ENCODE peak calls at places on chromosomes 2 and 18, in nine cellular contexts. One of them, this sample, is unnamed.
A peak's percentile ranks its signal among the peaks of the same experiment; 100 is the strongest.

GRCh38 chr18:70659026-70659726 is 370.3 kb downstream of the SOCS6 start:
- DNase-seq in brain microvascular endothelial cell: peak; percentile 73
- DNase-seq in sciatic nerve: no peak
- DNase-seq in progenitor cell of endocrine pancreas: no peak
- DNase-seq in fibroblast of lung: no peak
- DNase-seq in CD4-positive, alpha-beta T cell: peak; percentile 49
- DNase-seq in bronchial epithelial cell: no peak
- DNase-seq in GM04503: no peak
- DNase-seq in T-helper 2 cell: peak; percentile 22
- DNase-seq in this sample: peak; percentile 56

GRCh38 chr2:162234620-162235462 is 8.4 kb downstream of the FAP start:
- DNase-seq in brain microvascular endothelial cell: no peak
- DNase-seq in sciatic nerve: no peak
- DNase-seq in progenitor cell of endocrine pancreas: no peak
- DNase-seq in fibroblast of lung: no peak
- DNase-seq in CD4-positive, alpha-beta T cell: no peak
- DNase-seq in bronchial epithelial cell: no peak
- DNase-seq in GM04503: no peak
- DNase-seq in T-helper 2 cell: no peak
- DNase-seq in this sample: no peak

GRCh38 chr2:1055014-1055595 is 104.5 kb downstream of the SNTG2 start:
- DNase-seq in brain microvascular endothelial cell: peak; percentile 88
- DNase-seq in sciatic nerve: no peak
- DNase-seq in progenitor cell of endocrine pancreas: no peak
- DNase-seq in fibroblast of lung: peak; percentile 51
- DNase-seq in CD4-positive, alpha-beta T cell: no peak
- DNase-seq in bronchial epithelial cell: peak; percentile 49
- DNase-seq in GM04503: peak; percentile 65
- DNase-seq in T-helper 2 cell: no peak
- DNase-seq in this sample: no peak

GRCh38 chr2:119760876-119761275 is 1.2 kb downstream of the PTPN4 start:
- DNase-seq in brain microvascular endothelial cell: no peak
- DNase-seq in sciatic nerve: no peak
- DNase-seq in progenitor cell of endocrine pancreas: no peak
- DNase-seq in fibroblast of lung: peak; percentile 66
- DNase-seq in CD4-positive, alpha-beta T cell: no peak
- DNase-seq in bronchial epithelial cell: peak; percentile 49
- DNase-seq in GM04503: no peak
- DNase-seq in T-helper 2 cell: no peak
- DNase-seq in this sample: peak; percentile 18

GRCh38 chr2:68251855-68252406 is 401 bp downstream of the PPP3R1 start:
- DNase-seq in brain microvascular endothelial cell: no peak
- DNase-seq in sciatic nerve: peak; percentile 72
- DNase-seq in progenitor cell of endocrine pancreas: peak; percentile 34
- DNase-seq in fibroblast of lung: no peak
- DNase-seq in CD4-positive, alpha-beta T cell: peak; percentile 33
- DNase-seq in bronchial epithelial cell: no peak
- DNase-seq in GM04503: no peak
- DNase-seq in T-helper 2 cell: peak; percentile 41
- DNase-seq in this sample: no peak

GRCh38 chr2:216083464-216084279 is 2.0 kb downstream of the TMEM169 start:
- DNase-seq in brain microvascular endothelial cell: peak; percentile 38
- DNase-seq in sciatic nerve: no peak
- DNase-seq in progenitor cell of endocrine pancreas: no peak
- DNase-seq in fibroblast of lung: peak; percentile 31
- DNase-seq in CD4-positive, alpha-beta T cell: no peak
- DNase-seq in bronchial epithelial cell: no peak
- DNase-seq in GM04503: no peak
- DNase-seq in T-helper 2 cell: no peak
- DNase-seq in this sample: peak; percentile 28

GRCh38 chr2:180790891-180791290 is 189.5 kb upstream of the UBE2E3 start:
- DNase-seq in brain microvascular endothelial cell: no peak
- DNase-seq in sciatic nerve: no peak
- DNase-seq in progenitor cell of endocrine pancreas: no peak
- DNase-seq in fibroblast of lung: peak; percentile 79
- DNase-seq in CD4-positive, alpha-beta T cell: no peak
- DNase-seq in bronchial epithelial cell: peak; percentile 22
- DNase-seq in GM04503: no peak
- DNase-seq in T-helper 2 cell: no peak
- DNase-seq in this sample: no peak

GRCh38 chr18:64082054-64082453 is 66.8 kb downstream of the LINC00305 start:
- DNase-seq in brain microvascular endothelial cell: no peak
- DNase-seq in sciatic nerve: no peak
- DNase-seq in progenitor cell of endocrine pancreas: no peak
- DNase-seq in fibroblast of lung: no peak
- DNase-seq in CD4-positive, alpha-beta T cell: no peak
- DNase-seq in bronchial epithelial cell: no peak
- DNase-seq in GM04503: no peak
- DNase-seq in T-helper 2 cell: no peak
- DNase-seq in this sample: no peak

GRCh38 chr18:10475633-10476388 is 21.4 kb downstream of the APCDD1 start:
- DNase-seq in brain microvascular endothelial cell: no peak
- DNase-seq in sciatic nerve: no peak
- DNase-seq in progenitor cell of endocrine pancreas: no peak
- DNase-seq in fibroblast of lung: no peak
- DNase-seq in CD4-positive, alpha-beta T cell: no peak
- DNase-seq in bronchial epithelial cell: no peak
- DNase-seq in GM04503: no peak
- DNase-seq in T-helper 2 cell: no peak
- DNase-seq in this sample: no peak

GRCh38 chr18:7750095-7750663 is 183.1 kb downstream of the PTPRM start:
- DNase-seq in brain microvascular endothelial cell: no peak
- DNase-seq in sciatic nerve: no peak
- DNase-seq in progenitor cell of endocrine pancreas: no peak
- DNase-seq in fibroblast of lung: no peak
- DNase-seq in CD4-positive, alpha-beta T cell: no peak
- DNase-seq in bronchial epithelial cell: no peak
- DNase-seq in GM04503: no peak
- DNase-seq in T-helper 2 cell: no peak
- DNase-seq in this sample: no peak

GRCh38 chr2:23330214-23330613 is 54.8 kb upstream of the KLHL29 start:
- DNase-seq in brain microvascular endothelial cell: peak; percentile 43
- DNase-seq in sciatic nerve: no peak
- DNase-seq in progenitor cell of endocrine pancreas: peak; percentile 33
- DNase-seq in fibroblast of lung: peak; percentile 21
- DNase-seq in CD4-positive, alpha-beta T cell: no peak
- DNase-seq in bronchial epithelial cell: peak; percentile 26
- DNase-seq in GM04503: no peak
- DNase-seq in T-helper 2 cell: no peak
- DNase-seq in this sample: no peak

GRCh38 chr18:11148655-11149440 is 521 bp downstream of the PIEZO2 start:
- DNase-seq in brain microvascular endothelial cell: no peak
- DNase-seq in sciatic nerve: peak; percentile 62
- DNase-seq in progenitor cell of endocrine pancreas: no peak
- DNase-seq in fibroblast of lung: no peak
- DNase-seq in CD4-positive, alpha-beta T cell: no peak
- DNase-seq in bronchial epithelial cell: no peak
- DNase-seq in GM04503: no peak
- DNase-seq in T-helper 2 cell: no peak
- DNase-seq in this sample: no peak

GRCh38 chr2:85607268-85608215 is 4.3 kb downstream of the C2orf68 start:
- DNase-seq in brain microvascular endothelial cell: no peak
- DNase-seq in sciatic nerve: no peak
- DNase-seq in progenitor cell of endocrine pancreas: no peak
- DNase-seq in fibroblast of lung: no peak
- DNase-seq in CD4-positive, alpha-beta T cell: no peak
- DNase-seq in bronchial epithelial cell: no peak
- DNase-seq in GM04503: no peak
- DNase-seq in T-helper 2 cell: no peak
- DNase-seq in this sample: no peak

GRCh38 chr18:62788111-62788510 is 72.8 kb downstream of the PHLPP1 start:
- DNase-seq in brain microvascular endothelial cell: no peak
- DNase-seq in sciatic nerve: no peak
- DNase-seq in progenitor cell of endocrine pancreas: no peak
- DNase-seq in fibroblast of lung: no peak
- DNase-seq in CD4-positive, alpha-beta T cell: no peak
- DNase-seq in bronchial epithelial cell: no peak
- DNase-seq in GM04503: no peak
- DNase-seq in T-helper 2 cell: no peak
- DNase-seq in this sample: no peak

GRCh38 chr18:52426041-52426440 is 86.0 kb downstream of the DCC start:
- DNase-seq in brain microvascular endothelial cell: no peak
- DNase-seq in sciatic nerve: no peak
- DNase-seq in progenitor cell of endocrine pancreas: no peak
- DNase-seq in fibroblast of lung: no peak
- DNase-seq in CD4-positive, alpha-beta T cell: no peak
- DNase-seq in bronchial epithelial cell: no peak
- DNase-seq in GM04503: no peak
- DNase-seq in T-helper 2 cell: no peak
- DNase-seq in this sample: no peak

GRCh38 chr18:9016819-9017169 is 85.7 kb upstream of the NDUFV2 start:
- DNase-seq in brain microvascular endothelial cell: no peak
- DNase-seq in sciatic nerve: no peak
- DNase-seq in progenitor cell of endocrine pancreas: no peak
- DNase-seq in fibroblast of lung: peak; percentile 62
- DNase-seq in CD4-positive, alpha-beta T cell: no peak
- DNase-seq in bronchial epithelial cell: no peak
- DNase-seq in GM04503: no peak
- DNase-seq in T-helper 2 cell: no peak
- DNase-seq in this sample: no peak

GRCh38 chr18:61697306-61697909 is 195.4 kb downstream of the RNF152 start:
- DNase-seq in brain microvascular endothelial cell: no peak
- DNase-seq in sciatic nerve: no peak
- DNase-seq in progenitor cell of endocrine pancreas: no peak
- DNase-seq in fibroblast of lung: no peak
- DNase-seq in CD4-positive, alpha-beta T cell: no peak
- DNase-seq in bronchial epithelial cell: no peak
- DNase-seq in GM04503: no peak
- DNase-seq in T-helper 2 cell: no peak
- DNase-seq in this sample: no peak

GRCh38 chr18:55322176-55322735 is 265.7 kb downstream of the TCF4 start:
- DNase-seq in brain microvascular endothelial cell: peak; percentile 90
- DNase-seq in sciatic nerve: peak; percentile 86
- DNase-seq in progenitor cell of endocrine pancreas: peak; percentile 27
- DNase-seq in fibroblast of lung: peak; percentile 98
- DNase-seq in CD4-positive, alpha-beta T cell: no peak
- DNase-seq in bronchial epithelial cell: peak; percentile 75
- DNase-seq in GM04503: peak; percentile 85
- DNase-seq in T-helper 2 cell: no peak
- DNase-seq in this sample: peak; percentile 89

GRCh38 chr2:44680983-44681481 is 260.5 kb upstream of the SIX3 start:
- DNase-seq in brain microvascular endothelial cell: no peak
- DNase-seq in sciatic nerve: no peak
- DNase-seq in progenitor cell of endocrine pancreas: no peak
- DNase-seq in fibroblast of lung: peak; percentile 62
- DNase-seq in CD4-positive, alpha-beta T cell: no peak
- DNase-seq in bronchial epithelial cell: no peak
- DNase-seq in GM04503: no peak
- DNase-seq in T-helper 2 cell: no peak
- DNase-seq in this sample: no peak

GRCh38 chr18:62925031-62925688 is 209.8 kb downstream of the PHLPP1 start:
- DNase-seq in brain microvascular endothelial cell: no peak
- DNase-seq in sciatic nerve: no peak
- DNase-seq in progenitor cell of endocrine pancreas: no peak
- DNase-seq in fibroblast of lung: peak; percentile 51
- DNase-seq in CD4-positive, alpha-beta T cell: no peak
- DNase-seq in bronchial epithelial cell: peak; percentile 79
- DNase-seq in GM04503: no peak
- DNase-seq in T-helper 2 cell: no peak
- DNase-seq in this sample: no peak

GRCh38 chr18:26181343-26181826 is 44.9 kb upstream of the TAF4B start:
- DNase-seq in brain microvascular endothelial cell: no peak
- DNase-seq in sciatic nerve: no peak
- DNase-seq in progenitor cell of endocrine pancreas: no peak
- DNase-seq in fibroblast of lung: no peak
- DNase-seq in CD4-positive, alpha-beta T cell: no peak
- DNase-seq in bronchial epithelial cell: no peak
- DNase-seq in GM04503: no peak
- DNase-seq in T-helper 2 cell: no peak
- DNase-seq in this sample: no peak

GRCh38 chr2:71821856-71822255 is 325.8 kb downstream of the CYP26B1 start:
- DNase-seq in brain microvascular endothelial cell: no peak
- DNase-seq in sciatic nerve: no peak
- DNase-seq in progenitor cell of endocrine pancreas: no peak
- DNase-seq in fibroblast of lung: no peak
- DNase-seq in CD4-positive, alpha-beta T cell: no peak
- DNase-seq in bronchial epithelial cell: no peak
- DNase-seq in GM04503: no peak
- DNase-seq in T-helper 2 cell: no peak
- DNase-seq in this sample: no peak

GRCh38 chr2:237980751-237981150 is 13.9 kb downstream of the UBE2F start:
- DNase-seq in brain microvascular endothelial cell: no peak
- DNase-seq in sciatic nerve: no peak
- DNase-seq in progenitor cell of endocrine pancreas: no peak
- DNase-seq in fibroblast of lung: no peak
- DNase-seq in CD4-positive, alpha-beta T cell: no peak
- DNase-seq in bronchial epithelial cell: peak; percentile 27
- DNase-seq in GM04503: no peak
- DNase-seq in T-helper 2 cell: no peak
- DNase-seq in this sample: no peak

GRCh38 chr2:234203135-234203984 is 152.9 kb downstream of the SPP2 start:
- DNase-seq in brain microvascular endothelial cell: peak; percentile 91
- DNase-seq in sciatic nerve: no peak
- DNase-seq in progenitor cell of endocrine pancreas: no peak
- DNase-seq in fibroblast of lung: peak; percentile 93
- DNase-seq in CD4-positive, alpha-beta T cell: no peak
- DNase-seq in bronchial epithelial cell: peak; percentile 100
- DNase-seq in GM04503: peak; percentile 82
- DNase-seq in T-helper 2 cell: no peak
- DNase-seq in this sample: peak; percentile 90

GRCh38 chr2:237128026-237128703 is 42.5 kb downstream of the COPS8 start:
- DNase-seq in brain microvascular endothelial cell: peak; percentile 99
- DNase-seq in sciatic nerve: peak; percentile 94
- DNase-seq in progenitor cell of endocrine pancreas: no peak
- DNase-seq in fibroblast of lung: peak; percentile 100
- DNase-seq in CD4-positive, alpha-beta T cell: no peak
- DNase-seq in bronchial epithelial cell: peak; percentile 98
- DNase-seq in GM04503: peak; percentile 91
- DNase-seq in T-helper 2 cell: no peak
- DNase-seq in this sample: peak; percentile 97

GRCh38 chr2:37326285-37326684 is 1.7 kb upstream of the PRKD3 start:
- DNase-seq in brain microvascular endothelial cell: peak; percentile 78
- DNase-seq in sciatic nerve: no peak
- DNase-seq in progenitor cell of endocrine pancreas: no peak
- DNase-seq in fibroblast of lung: peak; percentile 91
- DNase-seq in CD4-positive, alpha-beta T cell: no peak
- DNase-seq in bronchial epithelial cell: peak; percentile 53
- DNase-seq in GM04503: peak; percentile 70
- DNase-seq in T-helper 2 cell: no peak
- DNase-seq in this sample: peak; percentile 21

GRCh38 chr2:156182132-156182531 is 150.4 kb downstream of the NR4A2 start:
- DNase-seq in brain microvascular endothelial cell: no peak
- DNase-seq in sciatic nerve: no peak
- DNase-seq in progenitor cell of endocrine pancreas: peak; percentile 9
- DNase-seq in fibroblast of lung: no peak
- DNase-seq in CD4-positive, alpha-beta T cell: no peak
- DNase-seq in bronchial epithelial cell: peak; percentile 100
- DNase-seq in GM04503: no peak
- DNase-seq in T-helper 2 cell: no peak
- DNase-seq in this sample: peak; percentile 55

GRCh38 chr18:45677408-45677807 is 46.6 kb upstream of the SLC14A1 start:
- DNase-seq in brain microvascular endothelial cell: no peak
- DNase-seq in sciatic nerve: no peak
- DNase-seq in progenitor cell of endocrine pancreas: no peak
- DNase-seq in fibroblast of lung: no peak
- DNase-seq in CD4-positive, alpha-beta T cell: no peak
- DNase-seq in bronchial epithelial cell: no peak
- DNase-seq in GM04503: no peak
- DNase-seq in T-helper 2 cell: no peak
- DNase-seq in this sample: no peak

GRCh38 chr2:231552752-231553151 is 22.5 kb upstream of the NMUR1 start:
- DNase-seq in brain microvascular endothelial cell: no peak
- DNase-seq in sciatic nerve: no peak
- DNase-seq in progenitor cell of endocrine pancreas: no peak
- DNase-seq in fibroblast of lung: no peak
- DNase-seq in CD4-positive, alpha-beta T cell: no peak
- DNase-seq in bronchial epithelial cell: no peak
- DNase-seq in GM04503: no peak
- DNase-seq in T-helper 2 cell: no peak
- DNase-seq in this sample: no peak

This sample was measured in H4.